ENCODE peak calls at places on chromosomes 12 and 14, in five cellular contexts. One of them, this sample, is unnamed.

GRCh38 chr12:54933381-54933780 is 51.2 kb downstream of the TESPA1 start:
- DNase-seq in HCT116: no peak
- DNase-seq in H1: no peak
- DNase-seq in K562: no peak
- DNase-seq in GM12878: peak; percentile 2
- DNase-seq in this sample: no peak

GRCh38 chr14:56379956-56380355 is 199.6 kb upstream of the TMEM260 start:
- DNase-seq in K562: no peak
- DNase-seq in H1: no peak
- DNase-seq in GM12878: no peak
- DNase-seq in HCT116: no peak
- DNase-seq in this sample: no peak

GRCh38 chr12:111406474-111407370 is 999 bp downstream of the SH2B3 start:
- DNase-seq in K562: no peak
- DNase-seq in HCT116: no peak
- DNase-seq in H1: no peak
- DNase-seq in GM12878: no peak
- DNase-seq in this sample: no peak

GRCh38 chr12:6607751-6608591 is 792 bp upstream of the CHD4 start:
- DNase-seq in H1: no peak
- DNase-seq in GM12878: peak; percentile 67
- DNase-seq in K562: peak; percentile 68
- DNase-seq in HCT116: peak; percentile 92
- DNase-seq in this sample: peak; percentile 56

GRCh38 chr12:67667276-67668073 is 18.9 kb downstream of the DYRK2 start:
- DNase-seq in GM12878: no peak
- DNase-seq in H1: no peak
- DNase-seq in HCT116: no peak
- DNase-seq in K562: no peak
- DNase-seq in this sample: no peak

GRCh38 chr12:2239376-2240010 is 186.7 kb downstream of the CACNA1C start:
- DNase-seq in H1: no peak
- DNase-seq in GM12878: no peak
- DNase-seq in K562: no peak
- DNase-seq in HCT116: no peak
- DNase-seq in this sample: no peak

GRCh38 chr14:88563845-88564244 is 1.0 kb downstream of the ZC3H14 start:
- DNase-seq in H1: no peak
- DNase-seq in K562: no peak
- DNase-seq in GM12878: no peak
- DNase-seq in HCT116: no peak
- DNase-seq in this sample: no peak

GRCh38 chr14:72126091-72126490 is 193.9 kb downstream of the RGS6 start:
- DNase-seq in HCT116: no peak
- DNase-seq in H1: no peak
- DNase-seq in GM12878: no peak
- DNase-seq in K562: no peak
- DNase-seq in this sample: no peak

GRCh38 chr12:82964446-82964845 is 277.7 kb downstream of the TMTC2 start:
- DNase-seq in GM12878: no peak
- DNase-seq in K562: no peak
- DNase-seq in H1: no peak
- DNase-seq in HCT116: no peak
- DNase-seq in this sample: no peak

GRCh38 chr12:43336962-43337555 is 214.9 kb downstream of the ADAMTS20 start:
- DNase-seq in HCT116: peak; percentile 29
- DNase-seq in H1: no peak
- DNase-seq in GM12878: no peak
- DNase-seq in K562: peak; percentile 10
- DNase-seq in this sample: no peak

GRCh38 chr12:117533687-117534086 is 172.3 kb upstream of the NOS1 start:
- DNase-seq in H1: no peak
- DNase-seq in GM12878: no peak
- DNase-seq in HCT116: no peak
- DNase-seq in K562: no peak
- DNase-seq in this sample: no peak

GRCh38 chr14:52146504-52146903 is 77.6 kb upstream of the NID2 start:
- DNase-seq in GM12878: no peak
- DNase-seq in HCT116: no peak
- DNase-seq in K562: no peak
- DNase-seq in H1: no peak
- DNase-seq in this sample: no peak

GRCh38 chr12:56884421-56884820 is 49.8 kb downstream of the SDR9C7 start:
- DNase-seq in HCT116: no peak
- DNase-seq in H1: no peak
- DNase-seq in GM12878: no peak
- DNase-seq in K562: no peak
- DNase-seq in this sample: no peak

GRCh38 chr14:72714094-72714493 is 179.8 kb downstream of the DPF3 start:
- DNase-seq in H1: no peak
- DNase-seq in HCT116: no peak
- DNase-seq in K562: no peak
- DNase-seq in GM12878: peak; percentile 31
- DNase-seq in this sample: no peak

GRCh38 chr12:123998960-123999359 is 25.9 kb downstream of the ZNF664 start:
- DNase-seq in HCT116: no peak
- DNase-seq in K562: peak; percentile 28
- DNase-seq in GM12878: no peak
- DNase-seq in H1: no peak
- DNase-seq in this sample: no peak

GRCh38 chr12:104998423-104999346 is 12.6 kb downstream of the NOPCHAP1 start:
- DNase-seq in HCT116: no peak
- DNase-seq in H1: no peak
- DNase-seq in K562: no peak
- DNase-seq in GM12878: no peak
- DNase-seq in this sample: no peak

GRCh38 chr12:52896190-52897100 is 8.4 kb downstream of the KRT8 start:
- DNase-seq in H1: no peak
- DNase-seq in K562: no peak
- DNase-seq in GM12878: no peak
- DNase-seq in HCT116: no peak
- DNase-seq in this sample: no peak

GRCh38 chr12:128056299-128056885 is 210.6 kb upstream of the TMEM132C start:
- DNase-seq in HCT116: no peak
- DNase-seq in K562: no peak
- DNase-seq in H1: peak; percentile 54
- DNase-seq in GM12878: no peak
- DNase-seq in this sample: no peak

GRCh38 chr14:68253878-68254528 is 434.4 kb downstream of the RAD51B start:
- DNase-seq in HCT116: no peak
- DNase-seq in GM12878: no peak
- DNase-seq in H1: no peak
- DNase-seq in K562: no peak
- DNase-seq in this sample: no peak

GRCh38 chr12:52230364-52231281 is 2.4 kb upstream of the KRT7 start:
- DNase-seq in H1: no peak
- DNase-seq in K562: no peak
- DNase-seq in HCT116: no peak
- DNase-seq in GM12878: no peak
- DNase-seq in this sample: no peak

GRCh38 chr14:105394714-105395537 is 3.4 kb upstream of the TEX22 start:
- DNase-seq in GM12878: no peak
- DNase-seq in H1: no peak
- DNase-seq in K562: no peak
- DNase-seq in HCT116: no peak
- DNase-seq in this sample: no peak

GRCh38 chr12:117854339-117855012 is 114.3 kb downstream of the KSR2 start:
- DNase-seq in K562: peak; percentile 79
- DNase-seq in HCT116: no peak
- DNase-seq in H1: peak; percentile 91
- DNase-seq in GM12878: no peak
- DNase-seq in this sample: peak; percentile 38

GRCh38 chr12:96215933-96216273 is 21.7 kb downstream of the ELK3 start:
- DNase-seq in K562: no peak
- DNase-seq in H1: no peak
- DNase-seq in HCT116: no peak
- DNase-seq in GM12878: no peak
- DNase-seq in this sample: no peak

GRCh38 chr14:90294872-90295271 is 36.9 kb downstream of the NRDE2 start:
- DNase-seq in HCT116: no peak
- DNase-seq in K562: no peak
- DNase-seq in H1: no peak
- DNase-seq in GM12878: no peak
- DNase-seq in this sample: no peak

GRCh38 chr14:100639280-100639679 is 52.1 kb upstream of the BEGAIN start:
- DNase-seq in K562: no peak
- DNase-seq in GM12878: no peak
- DNase-seq in HCT116: no peak
- DNase-seq in H1: no peak
- DNase-seq in this sample: no peak

GRCh38 chr12:65269603-65270002 is 8.9 kb upstream of the MSRB3 start:
- DNase-seq in H1: no peak
- DNase-seq in HCT116: no peak
- DNase-seq in GM12878: no peak
- DNase-seq in K562: no peak
- DNase-seq in this sample: no peak

GRCh38 chr14:89616425-89617141 is 199.6 kb upstream of the FOXN3 start:
- DNase-seq in H1: no peak
- DNase-seq in GM12878: no peak
- DNase-seq in K562: no peak
- DNase-seq in HCT116: no peak
- DNase-seq in this sample: peak; percentile 29

GRCh38 chr12:119929974-119930373 is 52.9 kb upstream of the CIT start:
- DNase-seq in K562: no peak
- DNase-seq in HCT116: no peak
- DNase-seq in GM12878: no peak
- DNase-seq in H1: no peak
- DNase-seq in this sample: no peak

GRCh38 chr12:2329811-2330210 is 277.0 kb downstream of the CACNA1C start:
- DNase-seq in K562: no peak
- DNase-seq in HCT116: no peak
- DNase-seq in GM12878: no peak
- DNase-seq in H1: no peak
- DNase-seq in this sample: no peak

GRCh38 chr14:95895720-95896119 is 19.1 kb downstream of the TUNAR start:
- DNase-seq in HCT116: peak; percentile 26
- DNase-seq in GM12878: no peak
- DNase-seq in H1: peak; percentile 77
- DNase-seq in K562: peak; percentile 39
- DNase-seq in this sample: peak; percentile 18
- TF ChIP-seq CEBPB in HCT116: no peak
- TF ChIP-seq CEBPB in GM12878: no peak
- TF ChIP-seq CEBPB in H1: no peak
- TF ChIP-seq CEBPB in K562: no peak
- TF ChIP-seq CEBPB in this sample: no peak

DNA sequence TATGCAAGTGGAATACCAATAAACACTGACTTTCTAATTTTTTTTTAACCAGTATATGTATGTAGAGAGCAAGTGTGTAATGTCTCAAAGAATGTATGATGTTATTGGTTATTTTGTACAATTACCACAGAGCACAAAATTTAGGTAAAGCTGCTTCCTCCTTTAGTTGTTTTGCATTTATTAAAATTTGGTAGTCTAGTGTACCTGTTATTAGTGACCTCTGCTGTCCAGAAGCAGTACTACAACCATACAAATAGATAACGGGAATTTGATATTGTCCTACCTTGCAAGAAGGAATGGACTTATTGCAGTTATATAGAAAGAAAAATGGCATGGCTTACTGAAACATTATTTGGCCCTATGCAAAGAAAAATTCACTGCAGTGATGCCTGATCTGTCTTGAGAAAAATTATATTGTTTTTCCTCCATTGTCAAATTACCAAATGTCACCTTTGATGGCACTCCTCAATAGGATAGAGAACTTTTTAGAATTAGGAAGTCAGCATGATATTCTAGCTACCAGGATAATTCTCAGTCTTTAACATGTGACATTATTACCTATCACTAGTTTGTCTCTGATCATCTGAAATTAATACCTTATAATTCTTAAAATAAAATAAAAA is 153.9 kb upstream of the RMST start:
- DNase-seq in H1: no peak
- DNase-seq in HCT116: peak; percentile 46
- DNase-seq in K562: peak; percentile 19
- DNase-seq in GM12878: peak; percentile 15
- DNase-seq in this sample: peak; percentile 39
- TF ChIP-seq SIN3A in H1: no peak
- TF ChIP-seq SIN3A in HCT116: no peak
- TF ChIP-seq SIN3A in K562: no peak
- TF ChIP-seq SIN3A in GM12878: no peak
- TF ChIP-seq SIN3A in this sample: no peak

GRCh38 chr12:109779382-109779781 is 53.8 kb downstream of the TRPV4 start:
- DNase-seq in K562: peak; percentile 64
- DNase-seq in GM12878: no peak
- DNase-seq in H1: no peak
- DNase-seq in HCT116: no peak
- DNase-seq in this sample: peak; percentile 47
- TF ChIP-seq CEBPB in K562: no peak
- TF ChIP-seq CEBPB in GM12878: no peak
- TF ChIP-seq CEBPB in H1: no peak
- TF ChIP-seq CEBPB in HCT116: no peak
- TF ChIP-seq CEBPB in this sample: no peak

GRCh38 chr12:12582895-12583303 is 20.2 kb upstream of the DUSP16 start:
- DNase-seq in H1: no peak
- DNase-seq in GM12878: peak; percentile 100
- DNase-seq in HCT116: no peak
- DNase-seq in K562: no peak
- DNase-seq in this sample: peak; percentile 71
- TF ChIP-seq SIN3A in H1: no peak
- TF ChIP-seq SIN3A in GM12878: no peak
- TF ChIP-seq SIN3A in HCT116: no peak
- TF ChIP-seq SIN3A in K562: no peak
- TF ChIP-seq SIN3A in this sample: no peak

GRCh38 chr12:27866382-27867101 is 86.5 kb upstream of the MANSC4 start:
- DNase-seq in K562: no peak
- DNase-seq in GM12878: no peak
- DNase-seq in HCT116: no peak
- DNase-seq in H1: no peak
- DNase-seq in this sample: no peak
- TF ChIP-seq CEBPB in K562: no peak
- TF ChIP-seq CEBPB in GM12878: no peak
- TF ChIP-seq CEBPB in HCT116: no peak
- TF ChIP-seq CEBPB in H1: no peak
- TF ChIP-seq CEBPB in this sample: no peak

GRCh38 chr14:98181768-98182167 is 1090.2 kb downstream of the BCL11B start:
- DNase-seq in GM12878: no peak
- DNase-seq in H1: no peak
- DNase-seq in HCT116: no peak
- DNase-seq in K562: no peak
- DNase-seq in this sample: no peak
- TF ChIP-seq SIN3A in GM12878: no peak
- TF ChIP-seq SIN3A in H1: no peak
- TF ChIP-seq SIN3A in HCT116: no peak
- TF ChIP-seq SIN3A in K562: no peak
- TF ChIP-seq SIN3A in this sample: no peak

This sample was measured in HepG2.